ENCODE peak calls at places on chromosomes 7 and 10, in six cellular contexts. O is CD8-positive, alpha-beta T cell; Z is osteoblast; D is adrenal gland; R is lower lobe of right lung; H is heart right ventricle. E is an unnamed sample.
A peak's percentile ranks its signal among the peaks of the same experiment; 100 is the strongest.

GRCh38 chr10:58982470-58983239 is 193.8 kb upstream of the PHYHIPL start:
- DNase-seq in O (no peak), R (no peak), D (no peak), Z (no peak), H (no peak), E (no peak)

GRCh38 chr7:5519515-5519928 is 95.9 kb upstream of the TNRC18 start:
- DNase-seq in D (no peak), Z (peak; percentile 14), R (no peak), O (no peak), H (no peak), E (no peak)

GRCh38 chr7:137942459-137943115 is 59.3 kb downstream of the CREB3L2 start:
- DNase-seq in R (no peak), H (no peak), Z (no peak), D (no peak), O (no peak), E (no peak)

GRCh38 chr7:4882169-4882741 is 1.3 kb downstream of the RADIL start:
- DNase-seq in H (peak; percentile 79), Z (peak; percentile 98), R (peak; percentile 64), O (no peak), D (peak; percentile 49), E (no peak)

GRCh38 chr7:89002942-89003618 is 207.5 kb upstream of the TEX47 start:
- DNase-seq in O (no peak), Z (no peak), H (no peak), D (no peak), R (no peak), E (no peak)

GRCh38 chr10:111933937-111934336 is 249.6 kb downstream of the GPAM start:
- DNase-seq in D (no peak), Z (no peak), R (no peak), O (no peak), H (no peak), E (no peak)

GRCh38 chr7:69422473-69423102 is 175.7 kb upstream of the AUTS2 start:
- DNase-seq in H (no peak), O (no peak), Z (no peak), R (no peak), D (no peak), E (no peak)

GRCh38 chr10:93513091-93513490 is 16.7 kb downstream of the CEP55 start:
- DNase-seq in O (no peak), H (no peak), R (no peak), D (no peak), Z (no peak), E (no peak)

GRCh38 chr7:114102996-114103395 is 184.2 kb upstream of the PPP1R3A start:
- DNase-seq in R (no peak), O (no peak), D (no peak), Z (no peak), H (no peak), E (no peak)

GRCh38 chr10:24468281-24468751 is 255.4 kb downstream of the ARHGAP21 start:
- DNase-seq in Z (no peak), D (no peak), R (no peak), H (peak; percentile 47), O (no peak), E (no peak)

GRCh38 chr10:73647211-73647874 is 6.1 kb upstream of the MYOZ1 start:
- DNase-seq in Z (peak; percentile 96), O (no peak), H (no peak), D (peak; percentile 67), R (peak; percentile 70), E (no peak)

GRCh38 chr10:127035827-127036226 is 130.6 kb downstream of the DOCK1 start:
- DNase-seq in D (no peak), O (no peak), R (no peak), H (no peak), Z (no peak), E (no peak)

GRCh38 chr7:83524286-83525075 is 124.5 kb downstream of the SEMA3E start:
- DNase-seq in O (no peak), Z (no peak), R (no peak), D (no peak), H (no peak), E (no peak)

GRCh38 chr10:102501201-102502028 is 1.1 kb downstream of the ACTR1A start:
- DNase-seq in O (no peak), R (no peak), H (no peak), D (peak; percentile 35), Z (no peak), E (no peak)

GRCh38 chr10:77899080-77899477 is 27.5 kb downstream of the DLG5 start:
- DNase-seq in H (no peak), D (peak; percentile 57), O (no peak), Z (peak; percentile 89), R (peak; percentile 58), E (no peak)

GRCh38 chr7:95772298-95772770 is at the start of gene DYNC1I1:
- DNase-seq in H (peak; percentile 77), Z (peak; percentile 95), D (peak; percentile 78), O (no peak), R (peak; percentile 76), E (peak; percentile 18)

GRCh38 chr7:55210176-55210575 is 155.0 kb upstream of the LANCL2 start:
- DNase-seq in D (no peak), Z (no peak), O (no peak), H (no peak), R (no peak), E (no peak)

GRCh38 chr7:55211721-55212120 is 153.4 kb upstream of the LANCL2 start:
- DNase-seq in R (no peak), Z (no peak), H (no peak), D (no peak), O (no peak), E (no peak)

GRCh38 chr7:55210716-55211115 is 154.4 kb upstream of the LANCL2 start:
- DNase-seq in H (no peak), D (no peak), Z (no peak), O (no peak), R (no peak), E (no peak)

GRCh38 chr7:55207423-55207822 is 157.7 kb upstream of the LANCL2 start:
- DNase-seq in H (no peak), Z (no peak), R (no peak), O (no peak), D (no peak), E (no peak)

DNA sequence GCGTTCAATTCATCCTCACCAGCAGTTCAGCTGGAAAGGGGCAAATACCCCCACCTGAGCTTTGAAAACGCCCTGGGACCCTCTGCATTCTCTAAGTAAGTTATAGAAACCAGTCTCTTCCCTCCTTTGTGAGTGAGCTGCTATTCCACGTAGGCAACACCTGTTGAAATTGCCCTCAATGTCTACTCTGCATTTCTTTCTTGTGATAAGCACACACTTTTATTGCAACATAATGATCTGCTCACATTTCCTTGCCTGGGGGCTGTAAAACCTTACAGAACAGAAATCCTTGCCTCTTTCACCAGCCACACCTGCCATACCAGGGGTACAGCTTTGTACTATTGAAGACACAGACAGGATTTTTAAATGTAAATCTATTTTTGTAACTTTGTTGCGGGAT is 155.8 kb upstream of the LANCL2 start:
- DNase-seq in Z (no peak), R (no peak), D (no peak), O (no peak), H (no peak), E (no peak)
- H3K27ac ChIP-seq in Z (no peak overlapping the region), R (no peak overlapping the region), D (no peak overlapping the region), O (no peak overlapping the region), H (no peak overlapping the region), E (no peak overlapping the region)

GRCh38 chr10:10872035-10872673 is 145.5 kb upstream of the CELF2 start:
- DNase-seq in H (peak; percentile 65), Z (peak; percentile 52), O (no peak), R (no peak), D (no peak), E (no peak)

GRCh38 chr10:10872706-10873276 is 144.9 kb upstream of the CELF2 start:
- DNase-seq in R (no peak), D (no peak), H (no peak), Z (no peak), O (no peak), E (no peak)

GRCh38 chr10:10871312-10871711 is 146.4 kb upstream of the CELF2 start:
- DNase-seq in R (no peak), H (no peak), O (no peak), Z (no peak), D (no peak), E (no peak)

GRCh38 chr10:10869592-10869991 is 148.1 kb upstream of the CELF2 start:
- DNase-seq in O (no peak), Z (peak; percentile 45), H (no peak), R (no peak), D (no peak), E (no peak)

DNA sequence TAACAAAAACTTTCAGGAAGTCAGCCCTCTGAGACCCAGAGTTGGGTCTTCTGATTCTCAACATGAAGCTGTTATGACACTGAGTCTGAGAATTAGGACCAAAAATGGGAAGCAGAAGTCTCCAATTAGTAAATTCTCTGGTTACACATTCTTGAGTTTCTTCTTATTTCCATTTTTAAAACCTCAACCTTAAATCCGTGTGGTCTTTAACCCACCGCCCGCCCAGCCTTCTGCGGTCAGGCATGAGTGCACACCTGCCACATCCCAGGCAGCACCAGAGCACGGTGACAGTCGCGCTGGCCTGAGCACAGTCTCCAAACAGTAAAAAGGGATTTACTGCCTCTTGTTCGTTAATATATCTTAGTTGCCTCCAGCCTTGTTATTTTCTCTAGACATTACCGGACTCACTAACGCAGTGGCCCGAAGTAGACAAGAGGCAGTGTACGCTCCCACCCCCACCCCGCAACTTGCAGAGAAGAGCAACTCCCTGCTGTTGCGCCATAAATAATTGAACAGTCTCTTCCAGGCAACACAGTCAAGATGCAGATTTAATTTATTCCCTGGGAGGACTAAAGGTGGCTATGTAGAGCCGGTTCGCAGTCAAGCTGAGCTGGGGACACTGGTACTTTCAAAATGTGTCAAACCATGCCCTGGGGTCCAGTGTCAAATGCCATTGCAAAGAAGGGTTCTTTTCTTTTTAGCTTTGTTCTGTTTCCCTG is 147.0 kb upstream of the CELF2 start:
- DNase-seq in O (no peak), Z (peak; percentile 27), H (no peak), D (no peak), R (no peak), E (no peak)
- H3K27ac ChIP-seq in O (no peak overlapping the region), Z (peak overlapping the region; percentile 94), H (peak overlapping the region; percentile 84), D (peak overlapping the region; percentile 43), R (peak overlapping the region; percentile 80), E (no peak overlapping the region)

GRCh38 chr7:51315393-51316261 is 982 bp downstream of the COBL start:
- DNase-seq in H (no peak), D (no peak), Z (peak; percentile 86), O (no peak), R (peak; percentile 56), E (no peak)
- H3K27ac ChIP-seq in H (peak overlapping the region; percentile 78), D (no peak overlapping the region), Z (no peak overlapping the region), O (no peak overlapping the region), R (peak overlapping the region; percentile 88), E (peak overlapping the region; percentile 98)

DNA sequence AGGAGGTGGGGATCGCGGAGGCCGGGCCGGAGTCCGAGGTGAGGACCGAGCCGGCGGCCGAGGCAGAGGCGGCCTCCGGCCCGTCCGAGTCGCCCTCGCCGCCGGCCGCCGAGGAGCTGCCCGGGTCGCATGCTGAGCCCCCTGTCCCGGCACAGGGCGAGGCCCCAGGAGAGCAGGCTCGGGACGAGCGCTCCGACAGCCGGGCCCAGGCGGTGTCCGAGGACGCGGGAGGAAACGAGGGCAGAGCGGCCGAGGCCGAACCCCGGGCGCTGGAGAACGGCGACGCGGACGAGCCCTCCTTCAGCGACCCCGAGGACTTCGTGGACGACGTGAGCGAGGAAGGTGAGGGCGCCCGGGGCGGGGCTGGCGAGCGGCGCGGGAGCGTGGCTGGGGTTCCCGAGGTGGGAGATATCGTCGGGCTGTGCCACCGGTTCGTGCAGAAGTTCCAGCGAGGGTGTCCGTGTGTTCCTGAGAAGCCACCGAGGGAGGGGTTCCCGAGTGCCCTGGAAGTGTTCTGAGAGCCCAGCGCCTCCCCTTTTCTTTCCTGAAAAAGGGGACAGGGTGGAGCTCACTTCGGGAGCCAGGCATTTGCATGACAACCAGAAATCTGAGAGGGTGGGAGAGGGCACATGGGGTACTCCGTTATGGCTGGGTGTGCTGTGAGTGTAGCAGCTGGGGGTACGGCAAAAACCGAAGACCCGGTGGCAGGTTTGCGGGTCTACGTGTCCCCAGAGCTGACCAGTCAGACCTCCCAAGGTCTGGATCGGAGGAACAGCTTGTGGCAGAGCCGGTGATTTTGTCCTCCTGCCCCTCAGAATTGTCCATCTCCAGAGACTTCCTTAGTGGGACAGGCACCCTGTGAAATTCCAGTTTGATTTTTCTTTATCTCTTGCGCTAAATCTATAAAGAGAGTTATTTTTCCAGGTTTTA is 717 bp downstream of the EIF3B start:
- DNase-seq in O (no peak), H (no peak), D (no peak), R (no peak), Z (peak; percentile 91), E (no peak)
- H3K27ac ChIP-seq in O (peak overlapping the region; percentile 66), H (peak overlapping the region; percentile 77), D (peak overlapping the region; percentile 96), R (peak overlapping the region; percentile 100), Z (peak overlapping the region; percentile 100), E (no peak overlapping the region)

E was measured in substantia nigra.